ENCODE peak calls at places on chromosomes 1 and 21, in ten cellular contexts. Y, G, X, E, D, S, T, N, P and Q are unnamed samples.

GRCh38 chr1:222250376-222250775 is 297.5 kb downstream of the HHIPL2 start:
- DNase-seq in Y (no peak), G (no peak), X (no peak), E (no peak), D (no peak), S (no peak), T (no peak), N (no peak), P (no peak), Q (no peak)

GRCh38 chr1:46642091-46642680 is 25.6 kb upstream of the MOB3C start:
- DNase-seq in Y (no peak), G (no peak), X (no peak), E (no peak), D (no peak), S (no peak), T (no peak), N (no peak), P (no peak), Q (no peak)

GRCh38 chr21:21415741-21416140 is 417.5 kb downstream of the NCAM2 start:
- DNase-seq in Y (no peak), G (no peak), X (no peak), E (no peak), D (no peak), S (no peak), T (no peak), N (no peak), P (no peak), Q (no peak)

GRCh38 chr1:87226341-87226760 is 102.3 kb upstream of the LMO4 start:
- DNase-seq in Y (no peak), G (no peak), X (peak; percentile 55), E (no peak), D (peak; percentile 83), S (no peak), T (no peak), N (no peak), P (peak; percentile 67), Q (peak; percentile 51)

GRCh38 chr1:160795951-160796383 is at the start of gene LY9:
- DNase-seq in Y (no peak), G (peak; percentile 97), X (peak; percentile 69), E (no peak), D (no peak), S (no peak), T (no peak), N (peak; percentile 43), P (no peak), Q (no peak)

GRCh38 chr1:90710579-90711536 is 6.2 kb downstream of the BARHL2 start:
- DNase-seq in Y (no peak), G (no peak), X (no peak), E (no peak), D (no peak), S (peak; percentile 76), T (no peak), N (no peak), P (no peak), Q (no peak)

GRCh38 chr1:159653201-159653600 is 61.2 kb downstream of the CRP start:
- DNase-seq in Y (no peak), G (no peak), X (no peak), E (no peak), D (no peak), S (no peak), T (no peak), N (no peak), P (no peak), Q (no peak)

GRCh38 chr1:153483776-153484175 is 23.3 kb upstream of the S100A7 start:
- DNase-seq in Y (no peak), G (no peak), X (no peak), E (no peak), D (no peak), S (peak; percentile 64), T (no peak), N (no peak), P (no peak), Q (no peak)

GRCh38 chr21:46229133-46229922 is 754 bp upstream of the LSS start:
- DNase-seq in Y (peak; percentile 59), G (no peak), X (no peak), E (peak; percentile 71), D (peak; percentile 74), S (no peak), T (no peak), N (peak; percentile 53), P (peak; percentile 85), Q (peak; percentile 92)

GRCh38 chr21:46226920-46227599 is 1.5 kb downstream of the LSS start:
- DNase-seq in Y (no peak), G (peak; percentile 51), X (no peak), E (peak; percentile 31), D (peak; percentile 59), S (no peak), T (no peak), N (no peak), P (peak; percentile 60), Q (no peak)

GRCh38 chr21:46227811-46228344 is 696 bp downstream of the LSS start:
- DNase-seq in Y (no peak), G (no peak), X (no peak), E (peak; percentile 37), D (peak; percentile 67), S (no peak), T (no peak), N (no peak), P (peak; percentile 57), Q (no peak)

GRCh38 chr21:46229923-46230260 is 1.3 kb upstream of the LSS start:
- DNase-seq in Y (no peak), G (no peak), X (no peak), E (no peak), D (no peak), S (no peak), T (no peak), N (no peak), P (no peak), Q (no peak)

DNA sequence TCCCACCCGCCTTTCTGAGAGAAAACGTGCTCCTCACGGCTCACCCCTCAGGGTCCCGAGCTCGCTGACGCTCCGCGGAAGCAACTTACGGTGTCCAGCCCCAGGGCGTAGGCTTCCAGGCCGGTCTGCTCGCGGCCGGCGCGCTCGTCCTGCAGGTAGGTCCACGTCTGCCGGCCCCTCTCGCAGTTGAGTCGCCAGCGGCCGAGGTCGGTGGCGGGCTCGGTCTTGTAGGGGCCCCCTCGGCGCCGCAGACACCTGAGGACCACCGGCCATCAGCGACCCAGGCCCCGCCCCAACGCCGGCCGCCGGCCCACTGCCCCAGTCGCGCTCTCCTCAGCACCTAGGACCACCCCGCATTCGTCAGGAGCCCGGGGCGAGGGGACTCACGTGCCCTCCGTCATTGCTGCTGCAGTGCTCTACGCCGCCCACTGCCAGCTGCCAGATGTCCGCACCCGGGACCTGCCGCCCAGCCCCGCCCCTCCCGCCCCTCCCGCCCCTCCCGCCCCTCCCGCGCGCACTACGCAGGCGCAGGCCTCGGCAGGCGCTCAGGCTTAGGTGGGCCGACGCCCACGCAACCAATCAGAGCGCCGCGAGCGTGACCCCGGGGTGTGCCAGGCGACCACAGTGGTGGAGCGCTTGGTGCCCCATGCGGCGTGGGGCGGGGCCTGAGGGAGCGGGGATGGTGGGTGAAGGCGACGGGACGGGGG is at the start of gene LSS:
- DNase-seq in Y (peak; percentile 97), G (peak; percentile 83), X (peak; percentile 99), E (peak; percentile 100), D (peak; percentile 99), S (peak; percentile 97), T (peak; percentile 93), N (peak; percentile 97), P (peak; percentile 98), Q (peak; percentile 100)
- TF ChIP-seq POLR2A in Y (peak; percentile 53), G (peak; percentile 80), X (peak; percentile 61), E (no peak), D (no peak), S (no peak), T (peak; percentile 19), N (no peak), P (no peak), Q (peak; percentile 49)

DNA sequence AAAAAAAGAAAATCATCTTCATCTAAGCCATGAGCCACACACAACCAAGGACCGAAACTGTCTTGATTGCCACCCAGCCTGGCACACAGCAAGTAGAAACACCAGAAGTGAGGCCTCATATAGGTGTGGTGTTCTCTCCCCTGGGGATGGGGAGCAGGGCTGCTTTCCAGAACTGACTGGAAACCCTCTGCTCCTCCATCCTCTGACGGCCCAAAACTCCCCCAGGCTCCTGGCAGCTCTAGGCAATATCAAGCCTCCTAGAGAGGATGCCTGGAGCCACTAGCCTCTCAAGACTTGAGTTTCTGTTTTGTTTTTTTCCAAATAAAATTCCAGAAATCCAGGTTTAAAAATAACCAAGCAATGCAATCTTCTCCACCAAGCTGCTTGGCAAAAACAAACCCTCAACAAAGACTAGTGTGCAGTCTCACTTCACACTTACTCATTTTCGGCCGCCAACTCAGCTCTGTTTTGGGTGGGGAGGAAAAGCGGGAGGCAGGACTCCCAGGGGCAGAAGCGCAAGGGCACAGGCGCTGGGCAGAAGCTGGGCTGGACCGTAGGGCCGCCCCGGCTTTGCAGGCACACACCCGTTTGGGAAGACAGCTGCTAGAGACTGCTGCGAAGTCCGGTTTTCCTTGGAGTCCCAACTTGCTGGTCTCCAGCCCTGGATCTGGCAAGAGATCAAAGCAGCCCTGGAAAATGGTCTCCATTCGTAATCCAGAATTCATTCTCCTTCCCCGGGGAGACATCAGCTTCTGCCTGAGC is 78.2 kb upstream of the CAPZB start:
- DNase-seq in Y (no peak), G (no peak), X (peak; percentile 38), E (no peak), D (peak; percentile 89), S (no peak), T (no peak), N (no peak), P (peak; percentile 81), Q (peak; percentile 27)
- TF ChIP-seq POLR2AphosphoS5 in Y (no peak), G (no peak), X (peak; percentile 16), E (no peak), D (no peak), S (no peak), T (no peak), N (no peak), P (no peak), Q (peak; percentile 34)

GRCh38 chr21:36554411-36555157 is 74.7 kb upstream of the CLDN14 start:
- DNase-seq in Y (no peak), G (no peak), X (no peak), E (no peak), D (no peak), S (peak; percentile 38), T (no peak), N (no peak), P (no peak), Q (no peak)

GRCh38 chr21:36551731-36552457 is 72.0 kb upstream of the CLDN14 start:
- DNase-seq in Y (no peak), G (no peak), X (no peak), E (no peak), D (no peak), S (peak; percentile 16), T (no peak), N (no peak), P (no peak), Q (no peak)

GRCh38 chr21:36552458-36552800 is 72.5 kb upstream of the CLDN14 start:
- DNase-seq in Y (no peak), G (no peak), X (no peak), E (no peak), D (no peak), S (no peak), T (no peak), N (no peak), P (no peak), Q (no peak)

GRCh38 chr21:36555199-36555598 is 75.3 kb upstream of the CLDN14 start:
- DNase-seq in Y (no peak), G (no peak), X (no peak), E (no peak), D (no peak), S (peak; percentile 34), T (no peak), N (no peak), P (no peak), Q (no peak)

GRCh38 chr21:36553406-36553805 is 73.5 kb upstream of the CLDN14 start:
- DNase-seq in Y (no peak), G (no peak), X (no peak), E (no peak), D (no peak), S (peak; percentile 35), T (no peak), N (no peak), P (no peak), Q (no peak)
- TF ChIP-seq POLR2A in Y (no peak), G (no peak), X (no peak), E (no peak), D (no peak), S (no peak), T (no peak), N (no peak), P (no peak), Q (no peak)

GRCh38 chr1:8706291-8706690 is 111.1 kb downstream of the RERE start:
- DNase-seq in Y (no peak), G (no peak), X (no peak), E (no peak), D (no peak), S (no peak), T (no peak), N (no peak), P (no peak), Q (no peak)

GRCh38 chr1:8702848-8703810 is 114.3 kb downstream of the RERE start:
- DNase-seq in Y (peak; percentile 72), G (no peak), X (peak; percentile 93), E (peak; percentile 93), D (peak; percentile 95), S (peak; percentile 94), T (peak; percentile 82), N (peak; percentile 63), P (peak; percentile 88), Q (peak; percentile 97)

GRCh38 chr1:8706995-8707396 is 110.4 kb downstream of the RERE start:
- DNase-seq in Y (no peak), G (no peak), X (no peak), E (peak; percentile 35), D (no peak), S (no peak), T (no peak), N (no peak), P (no peak), Q (no peak)

GRCh38 chr1:8702121-8702520 is 115.3 kb downstream of the RERE start:
- DNase-seq in Y (no peak), G (no peak), X (peak; percentile 57), E (peak; percentile 43), D (no peak), S (no peak), T (no peak), N (no peak), P (no peak), Q (peak; percentile 70)

DNA sequence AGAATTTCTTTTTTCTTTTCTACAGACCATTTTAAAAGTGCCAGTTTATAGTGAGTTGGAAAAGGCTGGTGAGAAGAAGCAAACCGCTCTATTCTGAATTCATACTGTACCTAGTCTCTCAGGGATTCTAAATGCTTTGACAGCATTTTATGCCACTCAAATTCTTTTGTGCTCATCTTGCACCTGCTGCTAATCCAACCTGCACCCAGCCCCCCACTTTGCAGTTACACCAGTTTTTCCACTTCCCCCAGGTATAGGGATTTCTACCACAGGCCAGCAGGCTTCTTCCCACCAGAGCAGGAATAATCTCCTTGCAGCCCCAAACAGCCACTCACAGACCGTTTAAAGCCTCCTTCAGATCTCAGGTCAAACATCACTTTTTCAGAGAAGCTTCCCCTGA is 112.3 kb downstream of the RERE start:
- DNase-seq in Y (no peak), G (no peak), X (no peak), E (no peak), D (no peak), S (no peak), T (no peak), N (no peak), P (no peak), Q (no peak)
- TF ChIP-seq POLR2AphosphoS5 in Y (no peak), G (no peak), X (no peak), E (no peak), D (no peak), S (no peak), T (no peak), N (no peak), P (no peak), Q (no peak)